ENCODE peak calls at places on chromosomes 12 and 14, in eight cellular contexts. Y is transverse colon, W is small intestine, M is NCI-H1105, A is activated T-helper 1 cell treated with Interleukin-2 at 50 U/mL for 16 hours, S is AG10803, B is pulmonary artery endothelial cell, L is posterior vena cava. Q is an unnamed sample.

GRCh38 chr12:132316497-132317232 is 12.7 kb downstream of the GALNT9 start:
- DNase-seq in L (peak; percentile 69), B (no peak), Y (no peak), M (no peak), A (no peak), W (no peak), S (no peak), Q (no peak)

GRCh38 chr12:117118838-117119591 is 19.8 kb upstream of the TESC start:
- DNase-seq in S (no peak), L (no peak), B (no peak), M (no peak), W (no peak), A (no peak), Y (no peak), Q (no peak)

GRCh38 chr12:91327889-91328288 is 145.3 kb upstream of the DCN start:
- DNase-seq in A (no peak), B (no peak), M (no peak), Y (no peak), L (no peak), S (peak; percentile 82), W (no peak), Q (peak; percentile 92)

GRCh38 chr14:72178517-72178916 is 246.3 kb downstream of the RGS6 start:
- DNase-seq in M (no peak), L (no peak), W (no peak), S (no peak), Y (no peak), B (no peak), A (no peak), Q (no peak)

GRCh38 chr12:26340649-26341048 is 145.3 kb downstream of the SSPN start:
- DNase-seq in B (no peak), L (no peak), W (no peak), A (no peak), S (no peak), Y (peak; percentile 19), M (no peak), Q (no peak)

GRCh38 chr12:120131116-120131515 is 14.6 kb upstream of the RAB35 start:
- DNase-seq in Y (no peak), M (no peak), A (no peak), S (no peak), W (no peak), L (no peak), B (no peak), Q (no peak)

GRCh38 chr14:58479975-58480374 is 52.5 kb downstream of the KIAA0586 start:
- DNase-seq in W (no peak), S (no peak), M (no peak), Y (no peak), L (no peak), A (no peak), B (no peak), Q (no peak)

GRCh38 chr14:100824156-100824555 is 1.8 kb upstream of the MEG3 start:
- DNase-seq in W (no peak), Y (no peak), A (no peak), L (peak; percentile 83), B (no peak), M (no peak), S (peak; percentile 33), Q (peak; percentile 11)

GRCh38 chr14:92984896-92985295 is 61.9 kb downstream of the CHGA start:
- DNase-seq in S (no peak), M (no peak), Y (no peak), L (no peak), A (no peak), B (no peak), W (peak; percentile 86), Q (no peak)

GRCh38 chr12:95837240-95838038 is 21.3 kb upstream of the SNRPF start:
- DNase-seq in A (no peak), Y (no peak), M (no peak), L (no peak), W (no peak), B (no peak), S (no peak), Q (no peak)

GRCh38 chr12:29733060-29733459 is 50.7 kb downstream of the TMTC1 start:
- DNase-seq in S (no peak), W (no peak), A (no peak), L (no peak), Y (no peak), M (no peak), B (no peak), Q (no peak)

GRCh38 chr12:19836056-19836455 is 396.8 kb downstream of the AEBP2 start:
- DNase-seq in S (no peak), M (no peak), B (no peak), L (no peak), A (no peak), Y (no peak), W (no peak), Q (no peak)

GRCh38 chr12:57148469-57149308 is 1.3 kb upstream of the LRP1-AS start:
- DNase-seq in M (no peak), W (peak; percentile 75), Y (peak; percentile 79), L (peak; percentile 92), S (peak; percentile 84), A (no peak), B (no peak), Q (no peak)

GRCh38 chr12:130498589-130499385 is 161.1 kb downstream of the PIWIL1 start:
- DNase-seq in M (no peak), Y (no peak), A (no peak), S (no peak), L (no peak), B (no peak), W (no peak), Q (no peak)

GRCh38 chr12:101066489-101066888 is 143.5 kb downstream of the SLC5A8 start:
- DNase-seq in M (no peak), W (no peak), L (no peak), B (no peak), Y (no peak), S (no peak), A (no peak), Q (no peak)

GRCh38 chr14:96038920-96039632 is at the start of gene C14orf132:
- DNase-seq in W (peak; percentile 11), S (peak; percentile 48), Y (peak; percentile 67), M (peak; percentile 71), A (peak; percentile 31), B (no peak), L (peak; percentile 90), Q (peak; percentile 75)

GRCh38 chr14:24138396-24139271 is 2.6 kb downstream of the PSME1 start:
- DNase-seq in A (no peak), M (no peak), W (no peak), Y (no peak), S (no peak), B (no peak), L (no peak), Q (no peak)

GRCh38 chr12:112133418-112133817 is 8.1 kb downstream of the TRAFD1 start:
- DNase-seq in W (no peak), A (no peak), Y (no peak), S (no peak), L (no peak), M (no peak), B (no peak), Q (no peak)

GRCh38 chr14:105280525-105280924 is 20.3 kb downstream of the BRF1 start:
- DNase-seq in S (no peak), B (no peak), A (no peak), L (no peak), Y (no peak), M (no peak), W (no peak), Q (no peak)

GRCh38 chr12:90936230-90937005 is 18.6 kb downstream of the CCER1 start:
- DNase-seq in B (no peak), W (no peak), M (no peak), A (no peak), Y (no peak), L (no peak), S (no peak), Q (no peak)

GRCh38 chr12:46798056-46798455 is 27.7 kb downstream of the SLC38A4 start:
- DNase-seq in Y (no peak), L (no peak), M (no peak), S (no peak), W (no peak), A (no peak), B (no peak), Q (no peak)

GRCh38 chr14:45199246-45199645 is 53.8 kb downstream of the MIS18BP1 start:
- DNase-seq in L (no peak), S (peak; percentile 38), M (no peak), Y (no peak), B (no peak), W (no peak), A (no peak), Q (peak; percentile 45)

GRCh38 chr12:70393787-70394519 is 27.9 kb downstream of the KCNMB4 start:
- DNase-seq in B (no peak), L (no peak), S (peak; percentile 71), W (peak; percentile 81), M (no peak), Y (no peak), A (no peak), Q (no peak)

GRCh38 chr12:5458229-5459050 is 26.5 kb downstream of the NTF3 start:
- DNase-seq in W (peak; percentile 41), L (no peak), A (no peak), Y (no peak), S (peak; percentile 18), M (no peak), B (no peak), Q (no peak)

GRCh38 chr12:41531147-41531829 is 343.2 kb downstream of the PDZRN4 start:
- DNase-seq in W (no peak), A (no peak), B (no peak), L (peak; percentile 93), S (no peak), Y (peak; percentile 48), M (no peak), Q (no peak)

GRCh38 chr12:123041042-123041531 is 60.6 kb downstream of the ARL6IP4 start:
- DNase-seq in L (no peak), A (no peak), W (no peak), S (no peak), B (no peak), M (peak; percentile 19), Y (no peak), Q (no peak)

GRCh38 chr12:9940370-9940769 is 8.2 kb upstream of the CLEC2A start:
- DNase-seq in B (no peak), M (no peak), Y (no peak), L (no peak), W (no peak), S (no peak), A (no peak), Q (peak; percentile 7)